ENCODE peak calls at places on chromosomes 6 and 20, in five cellular contexts. Z is neural progenitor cell, Y is PC-3, W is endodermal cell, K is body of pancreas. G is an unnamed sample. For H3K27me3, the result is how much of the 10 kb centered on the place peaks cover.

GRCh38 chr6:126672654-126673053 is 332.7 kb downstream of the CENPW start:
- DNase-seq in Z (no peak), Y (no peak), W (no peak), K (no peak), G (no peak)

GRCh38 chr6:12882761-12883290 is 166.3 kb downstream of the PHACTR1 start:
- DNase-seq in Z (no peak), Y (no peak), W (no peak), K (no peak), G (no peak)

GRCh38 chr6:31776961-31777666 is at the start of gene VWA7:
- DNase-seq in Z (no peak), Y (peak), W (peak), K (peak), G (peak)

GRCh38 chr20:54290636-54291035 is 82.7 kb downstream of the PFDN4 start:
- DNase-seq in Z (no peak), Y (no peak), W (no peak), K (no peak), G (no peak)

GRCh38 chr6:13794184-13794583 is 20.2 kb downstream of the MCUR1 start:
- DNase-seq in Z (no peak), Y (peak), W (no peak), K (no peak), G (peak)

GRCh38 chr20:51542033-51542893 is at the start of gene NFATC2:
- DNase-seq in Z (peak), Y (peak), W (peak), K (peak), G (no peak)

GRCh38 chr6:84466521-84466920 is 239.1 kb upstream of the CEP162 start:
- DNase-seq in Z (no peak), Y (peak), W (peak), K (peak), G (peak)

GRCh38 chr6:17679726-17680125 is 27.0 kb downstream of the NUP153 start:
- DNase-seq in Z (no peak), Y (no peak), W (peak), K (no peak), G (no peak)

GRCh38 chr20:18154342-18154741 is 16.7 kb downstream of the KAT14 start:
- DNase-seq in Z (no peak), Y (no peak), W (no peak), K (no peak), G (no peak)

GRCh38 chr6:62974452-62974851 is 236.8 kb upstream of the FKBP1C start:
- DNase-seq in Z (no peak), Y (no peak), W (no peak), K (no peak), G (no peak)

GRCh38 chr6:43910638-43911353 is 140.8 kb downstream of the VEGFA start:
- DNase-seq in Z (no peak), Y (no peak), W (no peak), K (no peak), G (peak)

GRCh38 chr20:58048096-58048702 is 180.3 kb downstream of the ANKRD60 start:
- DNase-seq in Z (peak), Y (peak), W (peak), K (no peak), G (peak)

GRCh38 chr6:3331498-3331897 is 72.8 kb downstream of the PSMG4 start:
- DNase-seq in Z (no peak), Y (no peak), W (no peak), K (no peak), G (no peak)

GRCh38 chr6:128569737-128570438 is 49.5 kb upstream of the PTPRK start:
- DNase-seq in Z (peak), Y (peak), W (no peak), K (no peak), G (peak)

GRCh38 chr6:127069659-127070279 is 48.7 kb upstream of the RSPO3 start:
- DNase-seq in Z (peak), Y (peak), W (no peak), K (no peak), G (peak)

GRCh38 chr6:140542858-140543257 is 1168.4 kb upstream of the CITED2 start:
- DNase-seq in Z (no peak), Y (no peak), W (no peak), K (no peak), G (no peak)

GRCh38 chr6:17584241-17584803 is 15.8 kb upstream of the FAM8A1 start:
- DNase-seq in Z (peak), Y (peak), W (peak), K (peak), G (peak)

GRCh38 chr6:25302677-25303128 is 23.5 kb downstream of the CARMIL1 start:
- DNase-seq in Z (peak), Y (peak), W (no peak), K (no peak), G (peak)

GRCh38 chr20:50285376-50286173 is 94.9 kb downstream of the CEBPB start:
- DNase-seq in Z (no peak), Y (peak), W (no peak), K (no peak), G (no peak)

GRCh38 chr6:30325150-30325872 is 1.4 kb upstream of the TRIM39 start:
- DNase-seq in Z (peak), Y (peak), W (no peak), K (peak), G (peak)

GRCh38 chr6:81752969-81753708 is 658 bp upstream of the TENT5A start:
- DNase-seq in Z (peak), Y (peak), W (peak), K (peak), G (peak)

GRCh38 chr6:29941916-29942274 is 437 bp upstream of the HLA-A start:
- DNase-seq in Z (no peak), Y (no peak), W (no peak), K (no peak), G (no peak)

GRCh38 chr6:41092421-41093140 is 19.8 kb downstream of the NFYA start:
- DNase-seq in Z (no peak), Y (peak), W (no peak), K (no peak), G (peak)
- TF ChIP-seq CTCF in Z (peak), Y (peak), W (peak), K (peak), G (peak)

GRCh38 chr6:36334832-36335459 is 1.7 kb downstream of the BNIP5 start:
- DNase-seq in Z (no peak), Y (peak), W (peak), K (peak), G (peak)
- H3K27me3 ChIP-seq in Z (under half), Y (under half), W (under half), K (under half), G (under half)

DNA sequence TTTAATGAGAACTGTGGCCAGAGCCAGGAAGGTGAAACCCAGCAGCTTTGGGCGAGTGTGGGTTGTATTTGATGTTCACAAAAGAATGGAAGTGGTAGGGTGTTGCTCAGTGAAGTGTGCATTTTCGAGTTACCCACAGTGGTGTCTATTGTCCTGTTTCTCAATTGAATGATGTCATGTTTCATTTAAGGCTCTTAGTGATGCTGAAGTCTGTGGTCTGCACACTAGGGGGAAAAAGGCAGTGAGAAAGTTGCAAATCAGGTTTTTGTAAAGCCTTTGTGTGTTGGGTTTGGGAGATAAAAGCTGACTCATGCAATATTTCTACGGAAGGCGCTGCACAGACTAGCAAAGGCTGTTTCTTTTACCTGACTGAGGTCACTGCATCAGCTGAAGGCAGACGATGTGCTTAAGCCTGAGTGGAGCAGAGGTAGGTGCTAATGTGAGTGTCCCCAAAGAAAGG is 121.1 kb downstream of the PLEKHG1 start:
- DNase-seq in Z (peak), Y (peak), W (no peak), K (no peak), G (peak)
- TF ChIP-seq CTCF in Z (peak), Y (no peak), W (no peak), K (no peak), G (no peak)

GRCh38 chr6:167407239-167408064 is 82.6 kb downstream of the TTLL2 start:
- DNase-seq in Z (no peak), Y (no peak), W (peak), K (no peak), G (no peak)

GRCh38 chr6:167409689-167410088 is 84.8 kb downstream of the TTLL2 start:
- DNase-seq in Z (no peak), Y (no peak), W (peak), K (no peak), G (no peak)

GRCh38 chr6:167408235-167408869 is 83.5 kb downstream of the TTLL2 start:
- DNase-seq in Z (no peak), Y (no peak), W (peak), K (no peak), G (no peak)

GRCh38 chr6:167409078-167409477 is 84.2 kb downstream of the TTLL2 start:
- DNase-seq in Z (no peak), Y (no peak), W (peak), K (no peak), G (no peak)

DNA sequence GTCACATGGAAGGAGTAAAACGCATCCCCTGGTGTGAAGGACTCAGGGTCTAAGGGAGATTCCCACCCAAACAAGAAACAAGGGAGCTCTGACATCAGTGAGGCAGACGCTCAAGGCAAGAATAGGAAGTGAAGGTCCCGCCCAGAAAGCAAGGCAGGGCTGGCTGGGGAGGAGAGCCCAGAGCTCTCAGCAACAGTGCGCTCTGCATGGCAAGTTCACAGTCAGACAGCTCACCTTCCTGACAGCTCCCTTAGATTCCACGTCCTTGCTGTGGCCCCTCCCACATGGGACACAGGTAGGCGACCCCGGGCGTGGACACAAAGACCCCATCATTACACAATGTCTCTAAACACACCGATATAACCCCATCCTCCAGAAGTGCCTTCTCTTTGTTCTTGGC is 85.6 kb downstream of the TTLL2 start:
- DNase-seq in Z (no peak), Y (no peak), W (peak), K (no peak), G (no peak)
- H3K27me3 ChIP-seq in Z (under half), Y (half or more), W (under half), K (under half), G (under half)

GRCh38 chr20:4100679-4101078 is 85.3 kb upstream of the RNF24 start:
- DNase-seq in Z (no peak), Y (peak), W (no peak), K (no peak), G (peak)

GRCh38 chr20:4101271-4101670 is 85.9 kb upstream of the RNF24 start:
- DNase-seq in Z (no peak), Y (no peak), W (no peak), K (no peak), G (no peak)

GRCh38 chr20:4101910-4102309 is 86.6 kb upstream of the RNF24 start:
- DNase-seq in Z (no peak), Y (no peak), W (no peak), K (no peak), G (no peak)

GRCh38 chr20:4104045-4104444 is 88.7 kb upstream of the RNF24 start:
- DNase-seq in Z (no peak), Y (peak), W (no peak), K (no peak), G (no peak)

GRCh38 chr20:4102381-4102780 is 87.0 kb upstream of the RNF24 start:
- DNase-seq in Z (no peak), Y (peak), W (no peak), K (no peak), G (peak)
- TF ChIP-seq CTCF in Z (no peak), Y (no peak), W (no peak), K (no peak), G (no peak)

GRCh38 chr20:64111841-64112641 is 4.7 kb upstream of the NPBWR2 start:
- DNase-seq in Z (no peak), Y (no peak), W (peak), K (no peak), G (no peak)
- H3K27me3 ChIP-seq in Z (under half), Y (under half), W (under half), K (under half), G (under half)

GRCh38 chr20:56566621-56567020 is 33.6 kb downstream of the FAM209B start:
- DNase-seq in Z (no peak), Y (peak), W (no peak), K (no peak), G (peak)
- TF ChIP-seq CTCF in Z (no peak), Y (no peak), W (no peak), K (no peak), G (no peak)

G was measured in bronchial epithelial cell.